ENCODE peak calls at places on chromosomes 3 and 15, in ten cellular contexts. D is GDM1; L is LoVo; I is activated T-cell treated with anti-CD3 and anti-CD28 coated beads for 1 hour; V is DMS153; O is EL; T is transverse colon; A is cardiac fibroblast; N is central memory CD4-positive, alpha-beta T cell; R is heart left ventricle. F is an unnamed sample.

GRCh38 chr3:31432897-31433678 is 99.6 kb upstream of the STT3B start:
- DNase-seq in D (no peak), L (no peak), I (no peak), V (no peak), O (peak), T (no peak), A (peak), N (no peak), R (no peak), F (no peak)

GRCh38 chr15:91237493-91237892 is 137.4 kb downstream of the SV2B start:
- DNase-seq in D (no peak), L (no peak), I (no peak), V (no peak), O (no peak), T (no peak), A (no peak), N (no peak), R (no peak), F (no peak)

GRCh38 chr3:31758342-31758741 is 222.7 kb downstream of the OSBPL10 start:
- DNase-seq in D (no peak), L (no peak), I (no peak), V (no peak), O (no peak), T (no peak), A (no peak), N (no peak), R (no peak), F (no peak)

GRCh38 chr3:30984855-30985793 is 90.7 kb upstream of the GADL1 start:
- DNase-seq in D (no peak), L (no peak), I (no peak), V (no peak), O (no peak), T (no peak), A (peak), N (no peak), R (no peak), F (peak)

GRCh38 chr3:123448503-123449091 is at the start of gene ADCY5:
- DNase-seq in D (no peak), L (no peak), I (no peak), V (no peak), O (no peak), T (peak), A (no peak), N (no peak), R (peak), F (no peak)

GRCh38 chr15:92709064-92709463 is 53.5 kb upstream of the FAM174B start:
- DNase-seq in D (no peak), L (no peak), I (no peak), V (no peak), O (no peak), T (no peak), A (no peak), N (no peak), R (no peak), F (peak)

GRCh38 chr15:51077565-51078153 is 17.0 kb downstream of the TNFAIP8L3 start:
- DNase-seq in D (no peak), L (no peak), I (peak), V (no peak), O (peak), T (peak), A (no peak), N (peak), R (peak), F (no peak)

GRCh38 chr3:44117239-44117638 is 124.4 kb upstream of the TOPAZ1 start:
- DNase-seq in D (no peak), L (no peak), I (no peak), V (no peak), O (no peak), T (no peak), A (no peak), N (no peak), R (no peak), F (no peak)

GRCh38 chr3:100737334-100737733 is 28.0 kb downstream of the TFG start:
- DNase-seq in D (no peak), L (no peak), I (no peak), V (no peak), O (peak), T (no peak), A (peak), N (no peak), R (no peak), F (no peak)